ENCODE peak calls at places on chromosomes 16 and 17, in nine cellular contexts. X is T1000; S is NCI-H774; A is GM13977; M is NAMALWA; C is T-helper 1 cell; Z is HT1080; O is HCEC 1CT; U is CD8-positive, alpha-beta T cell. V is an unnamed sample.
A peak's percentile ranks its signal among the peaks of the same experiment; 100 is the strongest.

GRCh38 chr17:74720506-74720905 is 7.8 kb upstream of the CD300LF start:
- DNase-seq in A (no peak), O (no peak), U (no peak), M (no peak), S (no peak), Z (no peak), X (no peak), C (no peak), V (no peak)

GRCh38 chr17:69046130-69046807 is 14.5 kb downstream of the ABCA9 start:
- DNase-seq in O (no peak), Z (no peak), C (no peak), M (no peak), S (no peak), U (no peak), X (no peak), A (no peak), V (no peak)

GRCh38 chr17:30450125-30451027 is 26.8 kb upstream of the GOSR1 start:
- DNase-seq in C (no peak), X (no peak), A (no peak), U (no peak), O (peak; percentile 71), M (no peak), S (no peak), Z (no peak), V (no peak)

GRCh38 chr16:75258807-75259141 is 7.3 kb upstream of the BCAR1 start:
- DNase-seq in S (no peak), A (no peak), U (no peak), M (no peak), Z (no peak), C (no peak), O (no peak), X (no peak), V (no peak)

GRCh38 chr17:45405250-45406086 is 27.2 kb downstream of the ARHGAP27 start:
- DNase-seq in S (no peak), Z (no peak), U (no peak), O (no peak), M (peak; percentile 33), A (no peak), X (no peak), C (no peak), V (peak; percentile 32)

GRCh38 chr17:4182043-4182442 is 39.0 kb downstream of the CYB5D2 start:
- DNase-seq in U (no peak), M (no peak), X (no peak), Z (no peak), A (no peak), O (no peak), S (no peak), C (no peak), V (no peak)

GRCh38 chr17:57463103-57463885 is 207.0 kb downstream of the MSI2 start:
- DNase-seq in O (peak; percentile 72), U (no peak), A (peak; percentile 92), X (peak; percentile 79), C (peak; percentile 90), Z (peak; percentile 76), S (no peak), M (no peak), V (no peak)

GRCh38 chr16:79265701-79266100 is 334.8 kb downstream of the MAF start:
- DNase-seq in M (no peak), U (no peak), A (no peak), O (no peak), S (no peak), X (no peak), C (no peak), Z (no peak), V (no peak)

GRCh38 chr17:79581306-79581932 is 29.4 kb downstream of the RBFOX3 start:
- DNase-seq in X (no peak), C (no peak), Z (peak; percentile 5), M (no peak), S (no peak), U (no peak), A (no peak), O (no peak), V (no peak)

GRCh38 chr17:29726721-29727252 is 104.1 kb upstream of the CORO6 start:
- DNase-seq in C (peak; percentile 43), S (no peak), Z (peak; percentile 80), M (peak; percentile 79), O (peak; percentile 31), A (no peak), U (no peak), X (no peak), V (peak; percentile 85)

GRCh38 chr17:41680426-41681040 is 8.2 kb upstream of the EIF1 start:
- DNase-seq in S (peak; percentile 36), X (no peak), C (no peak), U (no peak), O (no peak), Z (no peak), A (no peak), M (no peak), V (no peak)

GRCh38 chr17:48556534-48557401 is 11.9 kb upstream of the HOXB2 start:
- DNase-seq in S (no peak), Z (no peak), M (no peak), O (no peak), U (no peak), A (no peak), C (no peak), X (no peak), V (no peak)

V was measured in OCI-LY7.